ENCODE peak calls at places on chromosomes 7 and 10, in seven cellular contexts. M is spleen, A is substantia nigra, H is tibial nerve, S is HCT116, U is MM.1S, L is left ventricle myocardium inferior. W is an unnamed sample.

GRCh38 chr10:393346-393745 is 258.1 kb downstream of the ZMYND11 start:
- DNase-seq in M (no peak), A (no peak), H (no peak), S (no peak), U (no peak), L (no peak), W (no peak)

GRCh38 chr10:133124357-133125211 is 35.4 kb upstream of the KNDC1 start:
- DNase-seq in M (peak), A (no peak), H (peak), S (no peak), U (no peak), L (peak), W (no peak)

GRCh38 chr7:77702451-77703219 is 6.4 kb downstream of the RSBN1L start:
- DNase-seq in M (no peak), A (no peak), H (no peak), S (no peak), U (no peak), L (no peak), W (no peak)

GRCh38 chr7:94650137-94650536 is 5.8 kb downstream of the SGCE start:
- DNase-seq in M (peak), A (no peak), H (no peak), S (no peak), U (no peak), L (no peak), W (no peak)

GRCh38 chr7:103630318-103630717 is 184.3 kb upstream of the SLC26A5 start:
- DNase-seq in M (no peak), A (no peak), H (no peak), S (no peak), U (no peak), L (no peak), W (no peak)

GRCh38 chr7:26193432-26194206 is 6.9 kb downstream of the HNRNPA2B1 start:
- DNase-seq in M (no peak), A (no peak), H (no peak), S (no peak), U (no peak), L (no peak), W (no peak)

GRCh38 chr7:50679218-50680007 is 103.3 kb downstream of the GRB10 start:
- DNase-seq in M (no peak), A (no peak), H (no peak), S (peak), U (peak), L (no peak), W (no peak)

GRCh38 chr7:135970045-135970444 is 7.1 kb downstream of the MTPN start:
- DNase-seq in M (no peak), A (no peak), H (no peak), S (no peak), U (no peak), L (no peak), W (no peak)

GRCh38 chr10:76324283-76324682 is 892.9 kb downstream of the LRMDA start:
- DNase-seq in M (no peak), A (peak), H (peak), S (no peak), U (no peak), L (peak), W (no peak)

GRCh38 chr10:49594594-49594993 is 15.5 kb upstream of the SLC18A3 start:
- DNase-seq in M (no peak), A (no peak), H (no peak), S (peak), U (peak), L (no peak), W (no peak)

GRCh38 chr7:155581954-155582353 is 35.6 kb upstream of the CNPY1 start:
- DNase-seq in M (peak), A (no peak), H (no peak), S (no peak), U (no peak), L (no peak), W (no peak)
- H3K27ac ChIP-seq in M (no peak), A (no peak), H (no peak), S (no peak), U (no peak), L (no peak), W (no peak)

DNA sequence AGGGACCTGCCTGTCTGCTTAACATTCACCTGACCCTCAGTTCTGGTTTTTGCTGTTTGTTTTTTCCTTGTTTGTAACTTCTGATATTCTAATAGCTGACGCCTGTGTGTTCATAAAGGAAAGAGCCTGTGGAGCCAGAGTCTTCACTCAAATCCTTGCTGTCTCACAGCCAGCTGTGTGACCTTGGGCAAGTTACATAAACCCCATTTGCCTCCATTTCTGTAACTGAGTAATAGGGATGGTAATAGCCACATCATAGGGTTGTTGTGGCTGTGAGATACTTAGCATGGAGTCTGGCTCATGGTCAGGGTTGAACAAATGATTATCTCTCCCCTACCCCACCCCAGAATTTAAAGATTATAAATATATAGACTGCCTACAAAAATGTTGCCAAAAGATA is 27.0 kb downstream of the WBP1L start:
- DNase-seq in M (no peak), A (no peak), H (no peak), S (no peak), U (no peak), L (no peak), W (no peak)
- H3K27ac ChIP-seq in M (no peak), A (no peak), H (peak), S (no peak), U (no peak), L (peak), W (no peak)

GRCh38 chr7:144517762-144518161 is 114.3 kb upstream of the NOBOX start:
- DNase-seq in M (no peak), A (no peak), H (no peak), S (no peak), U (no peak), L (no peak), W (no peak)

GRCh38 chr7:144516729-144517128 is 113.2 kb upstream of the NOBOX start:
- DNase-seq in M (no peak), A (no peak), H (no peak), S (no peak), U (peak), L (no peak), W (no peak)

GRCh38 chr7:144515430-144515829 is 111.9 kb upstream of the NOBOX start:
- DNase-seq in M (no peak), A (no peak), H (no peak), S (no peak), U (no peak), L (no peak), W (no peak)

GRCh38 chr7:144508702-144509101 is 105.2 kb upstream of the NOBOX start:
- DNase-seq in M (no peak), A (no peak), H (no peak), S (no peak), U (peak), L (no peak), W (no peak)

DNA sequence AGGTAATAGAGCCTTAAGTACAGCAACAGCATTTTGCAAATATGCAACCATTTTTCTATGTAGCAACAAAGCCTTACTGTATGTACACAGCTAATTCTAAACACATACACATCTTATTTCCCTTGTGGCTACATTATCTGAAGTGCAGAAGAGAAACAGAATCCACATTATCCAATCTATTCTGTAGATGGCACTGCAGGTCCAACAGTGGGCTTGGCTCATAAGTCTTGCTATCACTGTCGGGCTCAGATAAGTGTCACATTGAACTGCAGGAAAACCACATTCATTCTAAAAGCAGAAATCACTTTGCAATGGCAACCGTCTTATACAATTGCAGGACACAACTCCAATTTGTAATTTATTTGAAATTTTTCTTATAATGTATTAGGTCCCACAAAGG is 109.8 kb upstream of the NOBOX start:
- DNase-seq in M (no peak), A (no peak), H (no peak), S (peak), U (peak), L (no peak), W (no peak)
- H3K27ac ChIP-seq in M (no peak), A (no peak), H (no peak), S (no peak), U (no peak), L (no peak), W (no peak)

DNA sequence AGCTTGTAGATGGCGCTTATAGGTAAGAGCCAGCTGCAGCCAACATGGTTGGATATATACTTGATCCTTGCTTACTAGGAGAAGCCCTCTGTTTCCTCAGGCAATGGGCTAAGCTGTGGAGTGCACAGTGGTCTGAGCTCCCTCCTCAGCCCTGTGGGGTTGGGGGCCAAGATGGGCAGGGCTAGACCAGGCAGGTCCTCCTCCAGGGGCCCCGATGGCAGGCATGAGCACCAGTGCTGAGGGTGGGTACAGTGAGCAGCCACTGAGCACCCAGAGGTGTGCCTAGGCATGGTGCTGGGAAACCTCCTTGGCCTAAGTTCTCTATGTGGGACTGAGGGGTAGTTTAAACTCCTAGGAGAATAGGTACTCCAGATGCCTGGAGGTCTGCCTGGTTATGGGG is 680.2 kb downstream of the SUGCT start:
- DNase-seq in M (no peak), A (no peak), H (no peak), S (no peak), U (no peak), L (no peak), W (no peak)
- H3K27ac ChIP-seq in M (no peak), A (no peak), H (no peak), S (no peak), U (no peak), L (no peak), W (no peak)

GRCh38 chr10:71234017-71234894 is 21.9 kb downstream of the UNC5B start:
- DNase-seq in M (no peak), A (no peak), H (no peak), S (no peak), U (no peak), L (peak), W (no peak)

GRCh38 chr10:71235808-71236207 is 23.4 kb downstream of the UNC5B start:
- DNase-seq in M (no peak), A (no peak), H (no peak), S (no peak), U (no peak), L (no peak), W (no peak)

GRCh38 chr10:71233491-71233892 is 21.1 kb downstream of the UNC5B start:
- DNase-seq in M (no peak), A (no peak), H (no peak), S (no peak), U (no peak), L (peak), W (no peak)

GRCh38 chr10:71236286-71236685 is 23.9 kb downstream of the UNC5B start:
- DNase-seq in M (no peak), A (no peak), H (no peak), S (no peak), U (no peak), L (peak), W (no peak)

GRCh38 chr10:71234970-71235681 is 22.8 kb downstream of the UNC5B start:
- DNase-seq in M (no peak), A (peak), H (no peak), S (no peak), U (no peak), L (peak), W (no peak)
- H3K27ac ChIP-seq in M (peak), A (peak), H (no peak), S (no peak), U (no peak), L (peak), W (no peak)

GRCh38 chr7:27906385-27907091 is 166.6 kb downstream of the TAX1BP1 start:
- DNase-seq in M (no peak), A (no peak), H (no peak), S (no peak), U (no peak), L (no peak), W (no peak)
- H3K27ac ChIP-seq in M (no peak), A (no peak), H (no peak), S (no peak), U (no peak), L (no peak), W (no peak)

DNA sequence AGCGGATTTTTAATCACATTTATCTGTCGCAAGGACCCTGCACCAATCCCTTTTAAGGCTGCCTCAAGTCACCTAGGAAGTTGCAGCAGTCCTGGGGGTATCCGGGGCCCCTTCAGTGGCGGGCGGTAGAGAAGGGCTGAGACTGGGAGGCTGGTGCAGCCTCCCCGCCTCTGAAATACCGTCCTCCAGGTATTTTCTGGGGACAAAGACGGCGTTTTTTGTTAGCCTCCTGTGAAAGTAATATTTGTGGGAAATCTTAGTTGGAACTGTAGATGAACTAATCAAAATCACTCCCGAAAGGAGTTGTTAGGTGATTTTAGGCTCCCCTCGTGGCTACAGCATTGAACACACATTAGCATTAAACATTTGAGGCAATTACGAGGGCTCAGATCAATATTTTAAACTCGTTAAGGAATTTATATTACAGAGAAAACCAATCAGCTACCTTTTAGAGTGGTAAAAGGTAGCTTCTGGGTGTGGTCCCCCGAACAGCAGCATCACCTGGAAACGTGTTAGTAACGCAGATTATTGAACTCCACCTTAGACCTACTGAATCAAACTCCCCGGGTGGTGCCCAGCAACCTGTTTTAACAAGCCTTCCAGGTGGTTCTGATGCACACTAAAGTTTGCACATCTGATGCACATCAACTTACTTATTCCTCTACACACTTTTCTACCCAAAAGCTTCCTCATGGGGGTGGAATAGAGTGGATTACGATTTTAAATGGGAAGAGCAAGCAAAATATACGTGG is 548 bp upstream of the ANXA7 start:
- DNase-seq in M (no peak), A (no peak), H (no peak), S (no peak), U (peak), L (no peak), W (no peak)
- H3K27ac ChIP-seq in M (peak), A (peak), H (peak), S (peak), U (no peak), L (peak), W (peak)

GRCh38 chr10:4240641-4241197 is 455.7 kb upstream of the KLF6 start:
- DNase-seq in M (no peak), A (no peak), H (no peak), S (no peak), U (no peak), L (no peak), W (no peak)
- H3K27ac ChIP-seq in M (no peak), A (no peak), H (peak), S (no peak), U (no peak), L (peak), W (no peak)

W was measured in effector memory CD4-positive, alpha-beta T cell.